ENCODE peak calls at places on chromosomes 16 and 17, in four cellular contexts. U is HepG2, A is WTC11, R is GM12878. T is an unnamed sample.

GRCh38 chr16:83200005-83200779 is 573.4 kb downstream of the CDH13 start:
- DNase-seq in U (no peak), A (peak; percentile 20), R (no peak), T (no peak)

GRCh38 chr16:29232811-29233704 is 173.5 kb downstream of the NPIPB11 start:
- DNase-seq in U (no peak), A (no peak), R (no peak), T (no peak)

GRCh38 chr17:9487406-9487805 is 88.2 kb downstream of the STX8 start:
- DNase-seq in U (no peak), A (no peak), R (no peak), T (no peak)

GRCh38 chr16:28167221-28167620 is 44.5 kb downstream of the XPO6 start:
- DNase-seq in U (no peak), A (no peak), R (no peak), T (no peak)

GRCh38 chr17:14474591-14474990 is 173.7 kb downstream of the HS3ST3B1 start:
- DNase-seq in U (no peak), A (no peak), R (no peak), T (no peak)

GRCh38 chr16:10080031-10080772 is 102.0 kb downstream of the GRIN2A start:
- DNase-seq in U (no peak), A (no peak), R (no peak), T (peak; percentile 12)

GRCh38 chr16:70590722-70591438 is 55.5 kb upstream of the IL34 start:
- DNase-seq in U (no peak), A (no peak), R (no peak), T (no peak)

GRCh38 chr16:80366023-80366422 is 174.8 kb upstream of the DYNLRB2 start:
- DNase-seq in U (no peak), A (no peak), R (no peak), T (no peak)

GRCh38 chr17:79664925-79665738 is 54.3 kb upstream of the RBFOX3 start:
- DNase-seq in U (no peak), A (peak; percentile 68), R (no peak), T (no peak)

GRCh38 chr17:19262650-19263620 is 25.8 kb downstream of the EPN2 start:
- DNase-seq in U (no peak), A (no peak), R (no peak), T (no peak)

GRCh38 chr16:50939356-50939755 is 197.5 kb downstream of the CYLD start:
- DNase-seq in U (no peak), A (no peak), R (no peak), T (no peak)

GRCh38 chr17:30395398-30396022 is 16.8 kb downstream of the CPD start:
- DNase-seq in U (peak; percentile 62), A (no peak), R (no peak), T (no peak)

GRCh38 chr16:84368327-84368996 is at the start of gene ATP2C2:
- DNase-seq in U (no peak), A (peak; percentile 89), R (no peak), T (no peak)

GRCh38 chr16:67055712-67056487 is 27.0 kb downstream of the CBFB start:
- DNase-seq in U (peak; percentile 29), A (no peak), R (no peak), T (peak; percentile 57)

GRCh38 chr16:15701975-15702970 is 52.2 kb downstream of the NDE1 start:
- DNase-seq in U (no peak), A (no peak), R (no peak), T (no peak)

GRCh38 chr17:73637866-73638265 is 6.4 kb downstream of the SDK2 start:
- DNase-seq in U (no peak), A (no peak), R (no peak), T (no peak)

GRCh38 chr17:50835563-50836231 is at the start of gene WFIKKN2:
- DNase-seq in U (no peak), A (no peak), R (no peak), T (peak; percentile 32)

GRCh38 chr17:15321556-15322250 is 19.7 kb downstream of the TEKT3 start:
- DNase-seq in U (no peak), A (no peak), R (no peak), T (no peak)

GRCh38 chr16:67211674-67212073 is 12.7 kb downstream of the ELMO3 start:
- DNase-seq in U (no peak), A (no peak), R (no peak), T (no peak)

GRCh38 chr17:82449136-82449882 is 1.2 kb downstream of the CYBC1 start:
- DNase-seq in U (no peak), A (peak; percentile 42), R (peak; percentile 65), T (no peak)

GRCh38 chr17:50830298-50830697 is 5.1 kb upstream of the WFIKKN2 start:
- DNase-seq in U (no peak), A (no peak), R (no peak), T (no peak)

GRCh38 chr16:57991551-57992059 is 8.9 kb downstream of the ZNF319 start:
- DNase-seq in U (no peak), A (no peak), R (no peak), T (no peak)

GRCh38 chr16:2494616-2495015 is 19.1 kb upstream of the ATP6V0C start:
- DNase-seq in U (no peak), A (no peak), R (no peak), T (no peak)

GRCh38 chr16:79351927-79352326 is 248.6 kb downstream of the MAF start:
- DNase-seq in U (no peak), A (no peak), R (no peak), T (no peak)

GRCh38 chr16:4062212-4062802 is 53.9 kb downstream of the ADCY9 start:
- DNase-seq in U (no peak), A (no peak), R (no peak), T (no peak)

GRCh38 chr17:56912105-56912999 is 1.5 kb downstream of the TRIM25 start:
- DNase-seq in U (peak; percentile 57), A (no peak), R (no peak), T (no peak)

DNA sequence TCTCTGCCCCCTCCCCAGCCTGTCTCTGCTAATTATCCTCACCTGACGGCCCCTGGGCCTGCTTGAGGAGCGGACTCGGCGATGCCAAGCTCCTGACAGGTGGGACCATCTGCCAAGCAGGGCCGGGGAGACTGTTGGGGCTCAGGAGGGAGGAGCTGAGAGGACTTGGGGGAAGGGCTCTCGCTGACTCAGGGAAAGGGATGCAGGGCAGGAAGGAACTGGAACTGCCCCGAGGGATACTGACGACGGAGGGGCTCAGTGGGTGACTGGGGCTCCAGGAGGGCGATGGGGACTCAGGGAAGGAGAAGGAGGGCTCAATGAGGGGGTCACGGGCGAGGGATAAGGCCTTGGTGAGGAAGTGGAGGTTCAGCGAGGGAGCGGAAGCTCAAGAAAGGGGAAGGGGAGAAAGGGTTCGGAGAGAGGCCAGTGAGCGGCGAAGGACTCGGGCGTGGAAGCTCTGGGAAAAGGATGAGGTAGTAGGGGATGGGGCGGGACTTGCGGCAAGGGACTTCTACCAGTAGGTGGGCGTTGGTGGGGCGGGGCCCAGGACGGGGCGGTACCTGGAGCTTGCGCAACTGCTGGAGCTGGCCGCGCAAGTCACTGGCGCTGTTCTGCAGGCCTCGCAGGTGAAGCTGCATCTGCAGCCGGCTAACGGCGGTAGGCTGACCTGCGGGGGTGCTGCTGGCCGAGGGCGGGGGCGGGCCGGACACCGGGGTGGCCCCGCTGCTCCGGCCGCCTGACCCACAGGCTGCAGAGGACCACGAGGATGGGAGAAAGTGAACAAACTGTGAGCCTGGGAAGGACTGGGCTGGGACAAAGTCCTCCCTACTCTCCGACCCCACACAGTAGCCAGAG is 46.5 kb downstream of the SRCIN1 start:
- DNase-seq in U (peak; percentile 86), A (peak; percentile 98), R (peak; percentile 47), T (peak; percentile 94)
- TF ChIP-seq NR2C2 in U (peak; percentile 44), A (no peak), R (no peak), T (no peak)

DNA sequence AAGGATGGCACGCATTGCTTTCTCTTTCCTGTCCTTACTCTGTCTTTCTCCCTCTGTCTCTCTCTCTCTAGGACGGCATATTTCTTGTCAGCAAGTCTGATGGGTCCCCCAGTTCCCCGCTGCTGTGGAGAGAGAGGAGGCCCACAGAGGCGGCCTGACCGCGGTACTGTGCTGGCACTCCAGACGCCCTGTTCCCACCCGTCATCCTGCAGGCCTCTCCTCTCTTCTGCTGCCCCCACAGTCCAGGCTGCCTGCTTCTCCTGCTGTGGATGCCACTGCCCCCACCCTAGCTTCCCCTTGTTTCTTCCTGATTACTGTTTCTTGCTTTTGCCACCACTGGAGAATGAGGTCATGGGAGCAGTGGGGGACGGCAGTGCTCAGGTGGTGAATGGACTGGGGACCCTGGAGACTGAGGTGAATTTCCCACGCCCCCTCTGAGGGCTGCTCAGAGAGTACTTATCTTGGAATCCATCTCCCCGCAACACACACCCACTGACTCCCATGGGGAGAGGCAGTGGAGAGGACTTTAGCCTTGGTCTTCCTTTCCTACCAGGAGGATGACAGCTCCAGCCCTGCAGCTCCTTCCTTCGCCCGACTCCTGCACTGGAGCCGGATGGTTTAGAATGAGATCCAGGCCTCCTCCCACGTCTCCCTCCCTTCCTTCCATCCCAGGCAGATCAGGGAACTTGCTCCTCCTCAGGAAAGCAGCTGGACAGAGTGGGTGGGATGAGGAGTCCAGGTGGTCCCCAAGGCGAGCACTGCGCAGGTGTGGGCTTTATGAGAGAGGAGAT is 60.4 kb downstream of the PLXDC1 start:
- DNase-seq in U (no peak), A (no peak), R (no peak), T (no peak)
- TF ChIP-seq NR2C2 in U (no peak), A (no peak), R (no peak), T (no peak)

DNA sequence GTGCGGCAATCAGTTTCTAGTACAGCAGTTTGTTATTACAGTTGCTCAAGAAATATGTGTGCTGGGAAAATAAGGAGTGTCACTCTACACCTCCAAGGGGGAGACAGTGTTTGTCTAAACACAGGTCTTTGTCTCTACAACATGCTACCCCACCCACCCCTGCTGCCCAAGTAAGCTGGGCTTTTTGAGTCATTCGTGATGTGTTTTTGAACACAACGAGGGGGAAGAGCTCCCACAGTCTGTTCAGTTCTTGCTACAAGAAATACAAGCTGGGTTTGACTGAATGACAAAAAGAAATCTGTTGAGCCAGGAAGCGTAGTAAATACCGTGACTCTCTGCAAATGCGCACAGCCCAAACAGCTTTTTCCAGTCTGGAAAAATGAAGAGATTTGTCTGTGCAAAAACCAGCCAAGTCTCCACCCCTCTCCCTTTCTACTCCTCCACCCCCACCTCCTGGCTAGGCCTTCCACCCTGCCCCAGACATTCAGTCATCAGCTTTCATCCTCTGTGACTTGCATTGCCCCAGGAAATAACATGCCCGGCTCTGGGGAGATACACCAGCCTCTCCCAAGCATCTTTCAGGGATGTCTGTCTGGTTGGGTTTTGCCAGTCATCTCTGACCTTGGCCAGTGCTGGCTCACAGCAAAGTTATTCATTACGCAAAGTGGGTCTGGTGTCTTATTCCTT is 25.7 kb downstream of the CHD9 start:
- DNase-seq in U (no peak), A (no peak), R (no peak), T (no peak)
- TF ChIP-seq NR2C2 in U (no peak), A (no peak), R (no peak), T (no peak)

GRCh38 chr17:65942592-65942991 is 249.3 kb downstream of the CEP112 start:
- DNase-seq in U (no peak), A (no peak), R (no peak), T (no peak)
- TF ChIP-seq NR2C2 in U (no peak), A (no peak), R (no peak), T (no peak)

GRCh38 chr17:21077286-21077685 is 34.5 kb upstream of the USP22 start:
- DNase-seq in U (no peak), A (no peak), R (no peak), T (no peak)
- TF ChIP-seq NR2C2 in U (no peak), A (no peak), R (no peak), T (no peak)

T was measured in K562.